ENCODE peak calls at places on chromosomes 1 and 21, in four cellular contexts. Z is type B pancreatic cell; S is fibroblast of pulmonary artery; R is CD8-positive, alpha-beta memory T cell. J is an unnamed sample.
A peak's percentile ranks its signal among the peaks of the same experiment; 100 is the strongest.

GRCh38 chr1:119010201-119010600 is 22.1 kb upstream of the TBX15 start:
- DNase-seq in Z (no peak), S (no peak), R (no peak), J (no peak)

GRCh38 chr1:1171551-1172340 is 1.9 kb upstream of the TTLL10 start:
- DNase-seq in Z (no peak), R (no peak), S (no peak), J (no peak)

GRCh38 chr1:37850352-37850955 is 8.9 kb downstream of the MTF1 start:
- DNase-seq in S (peak; percentile 54), R (no peak), Z (no peak), J (no peak)

GRCh38 chr1:43024905-43025304 is 66.2 kb upstream of the SLC2A1 start:
- DNase-seq in S (no peak), R (no peak), Z (no peak), J (no peak)

GRCh38 chr1:8094481-8095241 is 68.6 kb upstream of the ERRFI1 start:
- DNase-seq in S (peak; percentile 78), R (no peak), Z (no peak), J (no peak)

GRCh38 chr1:81679972-81680371 is 120.8 kb upstream of the ADGRL2 start:
- DNase-seq in R (no peak), S (peak; percentile 93), Z (no peak), J (no peak)

GRCh38 chr1:47584249-47584648 is 146.4 kb downstream of the FOXD2 start:
- DNase-seq in R (no peak), Z (peak; percentile 36), S (no peak), J (no peak)

GRCh38 chr1:31752952-31753351 is 11.2 kb downstream of the ADGRB2 start:
- DNase-seq in Z (no peak), R (no peak), S (no peak), J (no peak)

GRCh38 chr1:1963570-1963969 is 40.0 kb downstream of the CFAP74 start:
- DNase-seq in Z (no peak), R (no peak), S (no peak), J (no peak)

GRCh38 chr1:100921110-100921706 is 25.3 kb downstream of the SLC30A7 start:
- DNase-seq in Z (no peak), S (peak; percentile 79), R (no peak), J (no peak)

GRCh38 chr1:184222561-184223157 is 164.2 kb upstream of the C1orf21 start:
- DNase-seq in S (peak; percentile 74), Z (no peak), R (peak; percentile 4), J (no peak)

GRCh38 chr1:175188936-175189335 is 3.6 kb downstream of the KIAA0040 start:
- DNase-seq in S (no peak), R (peak; percentile 17), Z (no peak), J (no peak)

GRCh38 chr1:87450615-87451209 is 122.0 kb downstream of the LMO4 start:
- DNase-seq in R (peak; percentile 2), S (no peak), Z (no peak), J (no peak)

GRCh38 chr1:77538956-77539509 is 143.4 kb downstream of the ZZZ3 start:
- DNase-seq in R (no peak), Z (no peak), S (peak; percentile 79), J (no peak)

GRCh38 chr1:85361606-85362005 is 85.2 kb upstream of the BCL10 start:
- DNase-seq in Z (no peak), S (no peak), R (no peak), J (no peak)

GRCh38 chr1:31570228-31570627 is 6.1 kb upstream of the TINAGL1 start:
- DNase-seq in R (no peak), S (no peak), Z (peak; percentile 47), J (peak; percentile 64)

GRCh38 chr21:25911730-25912401 is 177.1 kb downstream of the GABPA start:
- DNase-seq in S (no peak), Z (no peak), R (no peak), J (no peak)

GRCh38 chr1:7478797-7479499 is 292.1 kb upstream of the VAMP3 start:
- DNase-seq in Z (no peak), S (peak; percentile 93), R (no peak), J (peak; percentile 96)

GRCh38 chr1:197224160-197224559 is 43.9 kb upstream of the CRB1 start:
- DNase-seq in S (peak; percentile 23), R (no peak), Z (no peak), J (no peak)

GRCh38 chr1:172456344-172456769 is 12.5 kb upstream of the PIGC start:
- DNase-seq in S (no peak), R (no peak), Z (no peak), J (no peak)